ENCODE peak calls at places on chromosome 19, in ten cellular contexts. K, E, T, U, A, C, L, Q, S and H are unnamed samples.

GRCh38 chr19:37078717-37079032 is 442 bp downstream of the ZNF420 start:
- DNase-seq in K (no peak), E (no peak), T (no peak), U (no peak), A (no peak), C (no peak), L (no peak), Q (peak), S (no peak), H (no peak)

GRCh38 chr19:38656171-38656981 is 8.9 kb downstream of the ACTN4 start:
- DNase-seq in K (no peak), E (peak), T (no peak), U (no peak), A (no peak), C (no peak), L (no peak), Q (no peak), S (no peak), H (peak)

GRCh38 chr19:18469245-18470107 is 31.5 kb upstream of the ISYNA1 start:
- DNase-seq in K (peak), E (peak), T (no peak), U (peak), A (peak), C (peak), L (no peak), Q (no peak), S (no peak), H (peak)

GRCh38 chr19:49020931-49021895 is 2.9 kb downstream of the CGB3 start:
- DNase-seq in K (no peak), E (no peak), T (no peak), U (no peak), A (no peak), C (no peak), L (no peak), Q (no peak), S (no peak), H (peak)

GRCh38 chr19:18736415-18737336 is 53.2 kb downstream of the CRTC1 start:
- DNase-seq in K (no peak), E (no peak), T (no peak), U (no peak), A (no peak), C (no peak), L (no peak), Q (no peak), S (no peak), H (no peak)

GRCh38 chr19:54335164-54335563 is 3.8 kb downstream of the LILRA4 start:
- DNase-seq in K (no peak), E (no peak), T (no peak), U (no peak), A (no peak), C (no peak), L (no peak), Q (no peak), S (no peak), H (no peak)

GRCh38 chr19:48821633-48822032 is 10.8 kb upstream of the BCAT2 start:
- DNase-seq in K (no peak), E (no peak), T (no peak), U (no peak), A (no peak), C (no peak), L (no peak), Q (no peak), S (no peak), H (no peak)

GRCh38 chr19:7292950-7293794 is 1.0 kb downstream of the INSR start:
- DNase-seq in K (peak), E (no peak), T (no peak), U (peak), A (peak), C (no peak), L (peak), Q (no peak), S (no peak), H (peak)

GRCh38 chr19:2629491-2630351 is 72.8 kb downstream of the GNG7 start:
- DNase-seq in K (no peak), E (no peak), T (no peak), U (no peak), A (no peak), C (no peak), L (no peak), Q (no peak), S (peak), H (peak)